ENCODE peak calls at places on chromosome 7, in four cellular contexts. I, Q, T and D are unnamed samples.
A peak's percentile ranks its signal among the peaks of the same experiment; 100 is the strongest.

GRCh38 chr7:51261950-51262795 is 54.4 kb downstream of the COBL start:
- DNase-seq in T (no peak), Q (no peak), I (no peak), D (no peak)

GRCh38 chr7:136923111-136923510 is 54.7 kb downstream of the CHRM2 start:
- DNase-seq in Q (no peak), T (peak; percentile 15), I (no peak), D (peak; percentile 83)

GRCh38 chr7:75650062-75650461 is 88.7 kb downstream of the HIP1 start:
- DNase-seq in I (no peak), T (no peak), Q (no peak), D (no peak)

GRCh38 chr7:68691261-68692216 is 906.7 kb upstream of the AUTS2 start:
- DNase-seq in Q (peak; percentile 23), I (no peak), T (peak; percentile 30), D (peak; percentile 61)

GRCh38 chr7:80387634-80388033 is 124.2 kb downstream of the GNAT3 start:
- DNase-seq in Q (no peak), T (peak; percentile 12), I (no peak), D (no peak)

GRCh38 chr7:32958046-32959025 is 1.1 kb downstream of the FKBP9 start:
- DNase-seq in Q (peak; percentile 10), T (peak; percentile 58), I (no peak), D (no peak)

GRCh38 chr7:17952387-17952786 is 12.1 kb upstream of the SNX13 start:
- DNase-seq in Q (no peak), T (no peak), I (peak; percentile 45), D (no peak)

GRCh38 chr7:144255471-144255897 is 9.1 kb downstream of the OR2A7 start:
- DNase-seq in I (no peak), Q (peak; percentile 3), T (no peak), D (no peak)

GRCh38 chr7:42107484-42107883 is 129.5 kb downstream of the GLI3 start:
- DNase-seq in I (no peak), T (peak; percentile 32), Q (peak; percentile 42), D (no peak)

GRCh38 chr7:5284304-5285281 is 1.9 kb downstream of the SLC29A4 start:
- DNase-seq in I (peak; percentile 72), T (peak; percentile 24), Q (peak; percentile 89), D (no peak)

GRCh38 chr7:50504646-50505546 is 54.7 kb upstream of the FIGNL1 start:
- DNase-seq in T (peak; percentile 28), I (no peak), Q (no peak), D (no peak)

GRCh38 chr7:5636914-5637313 is 144.5 kb downstream of the RNF216 start:
- DNase-seq in T (peak; percentile 85), I (no peak), Q (peak; percentile 74), D (peak; percentile 44)

GRCh38 chr7:80833289-80834104 is 85.4 kb downstream of the SEMA3C start:
- DNase-seq in I (no peak), T (peak; percentile 48), Q (no peak), D (no peak)

GRCh38 chr7:73742753-73743641 is 4.4 kb upstream of the ABHD11 start:
- DNase-seq in Q (peak; percentile 96), I (peak; percentile 88), T (no peak), D (no peak)

GRCh38 chr7:65983965-65984654 is 2.1 kb upstream of the GUSB start:
- DNase-seq in I (no peak), Q (peak; percentile 19), T (no peak), D (no peak)

DNA sequence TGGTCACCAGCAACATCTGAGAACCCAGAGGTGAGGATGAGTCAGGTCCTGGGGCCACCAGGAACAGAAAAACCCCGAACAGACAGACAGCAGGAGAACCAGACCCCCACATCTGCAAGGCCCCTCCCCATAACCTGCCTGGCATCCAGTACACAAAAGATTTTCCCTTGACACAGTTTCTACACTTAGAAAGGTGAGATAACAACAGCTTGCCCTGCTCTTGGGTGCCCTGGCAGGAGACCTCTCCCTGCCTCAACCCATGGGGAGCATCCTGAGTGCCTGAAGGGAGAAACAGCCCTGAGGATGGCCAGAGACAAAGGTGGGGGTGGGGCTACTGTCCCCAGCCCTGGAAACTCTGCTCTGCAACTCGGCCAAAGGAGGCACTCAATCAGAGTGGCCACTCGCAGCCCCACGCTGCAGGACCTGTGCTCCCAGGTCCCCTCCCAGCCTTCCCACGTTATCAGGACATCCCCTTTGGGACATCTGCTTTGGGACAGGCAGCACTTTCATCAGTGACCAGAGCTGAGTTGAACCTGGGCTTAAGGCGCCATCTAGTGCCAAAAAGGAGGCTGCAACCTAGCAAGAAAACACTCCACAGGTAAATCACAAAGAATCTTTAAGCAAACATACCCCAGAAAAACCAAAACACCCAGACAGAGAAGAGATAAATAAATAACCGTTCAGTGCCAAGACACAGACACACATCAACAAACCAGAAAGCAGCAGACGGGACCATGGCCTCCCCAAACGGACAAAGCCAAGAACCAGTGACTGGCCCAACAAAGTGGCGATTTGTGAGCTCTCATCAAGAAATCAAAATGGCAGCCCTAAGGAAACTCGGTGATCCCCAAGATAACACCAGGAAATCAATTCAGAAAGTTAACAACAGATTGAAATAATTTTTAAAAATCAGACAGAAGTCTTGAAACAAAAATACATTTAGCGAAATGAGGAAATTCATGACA is 233.7 kb downstream of the PTPRN2 start:
- DNase-seq in Q (no peak), T (no peak), I (peak; percentile 30), D (no peak)
- TF ChIP-seq CTCF in Q (peak; percentile 60), T (no peak), I (peak; percentile 86), D (peak; percentile 20)

GRCh38 chr7:138186951-138187351 is 110.7 kb downstream of the AKR1D1 start:
- DNase-seq in I (no peak), Q (peak; percentile 59), T (no peak), D (peak; percentile 86)
- H3K4me3 ChIP-seq in I (no peak overlapping the region), Q (no peak overlapping the region), T (no peak overlapping the region), D (no peak overlapping the region)

DNA sequence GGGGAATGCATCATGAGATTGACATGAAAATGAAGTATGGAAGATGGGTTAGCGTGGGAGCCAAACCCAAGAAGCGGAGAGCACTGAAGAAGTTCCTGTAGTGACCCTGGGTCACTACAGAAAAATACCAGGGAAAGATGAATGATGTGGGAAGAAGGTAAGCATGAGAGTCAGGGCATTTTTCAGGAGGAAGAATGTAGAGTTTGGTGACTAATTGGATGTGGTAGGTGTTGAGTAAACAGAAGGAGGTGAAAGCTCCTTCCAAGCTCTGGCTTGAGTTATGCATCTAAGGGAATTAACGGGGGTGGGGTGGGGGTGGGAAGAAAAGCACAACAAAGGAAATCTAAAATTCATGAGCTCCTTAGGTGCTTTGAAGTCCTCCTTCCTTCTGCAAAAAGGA is 238.1 kb upstream of the AOAH start:
- DNase-seq in T (no peak), I (no peak), Q (no peak), D (peak; percentile 44)
- TF ChIP-seq CTCF in T (no peak), I (no peak), Q (no peak), D (no peak)

GRCh38 chr7:130998993-130999602 is 265.1 kb upstream of the KLF14 start:
- DNase-seq in T (peak; percentile 27), I (no peak), Q (no peak), D (peak; percentile 52)
- H3K4me3 ChIP-seq in T (no peak overlapping the region), I (no peak overlapping the region), Q (no peak overlapping the region), D (no peak overlapping the region)

DNA sequence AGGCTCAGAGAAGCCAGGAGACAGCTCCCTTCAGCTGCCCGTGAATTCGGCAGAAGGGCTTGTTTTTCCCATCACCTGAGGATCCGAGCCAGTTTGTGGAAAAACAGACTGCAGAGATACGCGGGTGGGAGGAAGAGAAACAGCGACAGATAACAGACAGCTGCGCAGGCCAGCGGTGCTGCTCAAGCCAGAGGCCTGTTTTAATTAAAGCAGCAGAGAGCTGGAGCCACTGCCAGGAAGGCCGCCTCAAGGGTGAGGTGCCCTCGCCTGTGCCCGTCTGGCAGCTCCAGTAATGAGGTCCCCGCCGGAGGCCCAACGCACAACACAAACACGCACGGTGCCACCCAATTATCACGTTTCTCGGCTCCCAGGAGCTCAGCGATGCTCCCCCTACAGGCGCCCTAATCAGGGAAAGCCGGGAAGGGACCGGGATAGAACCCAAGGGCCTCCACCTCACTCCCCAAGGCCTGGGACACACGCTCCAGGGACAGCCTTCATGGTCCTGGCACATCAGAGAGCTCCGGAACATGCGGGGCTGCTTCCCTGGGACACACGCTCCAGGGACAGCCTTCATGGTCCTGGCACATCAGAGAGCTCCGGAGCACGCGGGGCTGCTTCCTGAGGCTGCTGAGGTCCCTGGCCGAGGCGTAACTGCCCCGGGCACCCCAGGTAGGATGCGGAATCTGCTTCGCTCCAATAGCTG is 60.6 kb upstream of the DNAAF5 start:
- DNase-seq in I (no peak), T (no peak), Q (no peak), D (no peak)
- TF ChIP-seq CTCF in I (no peak), T (peak; percentile 35), Q (no peak), D (peak; percentile 22)

DNA sequence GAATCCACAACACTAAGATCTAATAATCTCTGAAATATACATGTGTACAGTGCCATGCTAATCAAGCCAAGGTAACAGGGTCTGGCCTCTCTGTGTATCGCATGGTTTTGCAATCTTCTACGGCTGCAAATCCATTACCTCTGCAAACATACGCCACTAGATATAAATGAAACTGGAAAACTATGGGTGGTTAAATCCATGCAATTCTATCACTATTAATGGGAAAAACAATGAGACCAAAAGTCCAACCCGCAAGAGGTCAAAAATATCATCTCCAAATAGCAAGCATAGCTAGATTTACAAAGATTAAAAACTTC is 22.9 kb downstream of the SGCE start:
- DNase-seq in I (no peak), Q (no peak), T (no peak), D (no peak)
- H3K4me3 ChIP-seq in I (no peak overlapping the region), Q (no peak overlapping the region), T (no peak overlapping the region), D (no peak overlapping the region)

GRCh38 chr7:46363688-46364087 is 442.6 kb upstream of the IGFBP3 start:
- DNase-seq in T (no peak), Q (peak; percentile 7), I (no peak), D (no peak)

GRCh38 chr7:46357851-46358250 is 436.8 kb upstream of the IGFBP3 start:
- DNase-seq in Q (no peak), T (no peak), I (no peak), D (no peak)

GRCh38 chr7:46360255-46360654 is 439.2 kb upstream of the IGFBP3 start:
- DNase-seq in T (no peak), I (no peak), Q (no peak), D (no peak)

GRCh38 chr7:46357290-46357689 is 436.2 kb upstream of the IGFBP3 start:
- DNase-seq in Q (no peak), I (no peak), T (no peak), D (no peak)

GRCh38 chr7:46360811-46361210 is 439.7 kb upstream of the IGFBP3 start:
- DNase-seq in T (no peak), I (no peak), Q (no peak), D (no peak)
- TF ChIP-seq CTCF in T (no peak), I (no peak), Q (no peak), D (no peak)